ENCODE peak calls at places on chromosomes 16 and 17, in four cellular contexts. One of them, this sample, is unnamed.

GRCh38 chr17:50470451-50470850 is 1.8 kb upstream of the CHAD start:
- DNase-seq in upper lobe of right lung: no peak
- DNase-seq in osteocyte: no peak
- DNase-seq in psoas muscle: no peak
- DNase-seq in this sample: no peak

GRCh38 chr16:14475370-14476139 is 154.5 kb downstream of the PARN start:
- DNase-seq in osteocyte: no peak
- DNase-seq in psoas muscle: no peak
- DNase-seq in upper lobe of right lung: no peak
- DNase-seq in this sample: no peak

GRCh38 chr16:89188064-89188441 is 12.3 kb downstream of the SLC22A31 start:
- DNase-seq in upper lobe of right lung: no peak
- DNase-seq in psoas muscle: no peak
- DNase-seq in osteocyte: no peak
- DNase-seq in this sample: peak

GRCh38 chr17:32909787-32910369 is 18.1 kb upstream of the TMEM98 start:
- DNase-seq in psoas muscle: peak
- DNase-seq in upper lobe of right lung: no peak
- DNase-seq in osteocyte: no peak
- DNase-seq in this sample: peak

GRCh38 chr16:52568495-52568894 is 21.6 kb upstream of the TOX3 start:
- DNase-seq in osteocyte: no peak
- DNase-seq in psoas muscle: no peak
- DNase-seq in upper lobe of right lung: no peak
- DNase-seq in this sample: no peak

GRCh38 chr16:5642034-5642433 is 544.4 kb upstream of the EEF2KMT start:
- DNase-seq in osteocyte: no peak
- DNase-seq in upper lobe of right lung: no peak
- DNase-seq in psoas muscle: no peak
- DNase-seq in this sample: no peak

GRCh38 chr16:85515319-85515745 is 97.8 kb upstream of the GSE1 start:
- DNase-seq in upper lobe of right lung: no peak
- DNase-seq in psoas muscle: no peak
- DNase-seq in osteocyte: no peak
- DNase-seq in this sample: no peak

GRCh38 chr17:7685533-7686220 is 1.6 kb downstream of the TP53 start:
- DNase-seq in upper lobe of right lung: peak
- DNase-seq in psoas muscle: peak
- DNase-seq in osteocyte: peak
- DNase-seq in this sample: peak

GRCh38 chr17:206941-207560 is 25.6 kb upstream of the DOC2B start:
- DNase-seq in psoas muscle: no peak
- DNase-seq in upper lobe of right lung: no peak
- DNase-seq in osteocyte: no peak
- DNase-seq in this sample: no peak

GRCh38 chr17:47905221-47905733 is 9.2 kb downstream of the SP2 start:
- DNase-seq in upper lobe of right lung: no peak
- DNase-seq in osteocyte: no peak
- DNase-seq in psoas muscle: peak
- DNase-seq in this sample: no peak

GRCh38 chr17:42706732-42707131 is 24.4 kb downstream of the CNTNAP1 start:
- DNase-seq in psoas muscle: no peak
- DNase-seq in osteocyte: no peak
- DNase-seq in upper lobe of right lung: no peak
- DNase-seq in this sample: no peak

GRCh38 chr16:83722501-83723183 is 85.1 kb upstream of the HSBP1 start:
- DNase-seq in osteocyte: no peak
- DNase-seq in upper lobe of right lung: no peak
- DNase-seq in psoas muscle: peak
- DNase-seq in this sample: no peak

GRCh38 chr17:74712756-74713155 is at the start of gene CD300LF:
- DNase-seq in osteocyte: no peak
- DNase-seq in upper lobe of right lung: peak
- DNase-seq in psoas muscle: peak
- DNase-seq in this sample: no peak

GRCh38 chr17:39926588-39927100 is 757 bp downstream of the ORMDL3 start:
- DNase-seq in psoas muscle: no peak
- DNase-seq in osteocyte: no peak
- DNase-seq in upper lobe of right lung: peak
- DNase-seq in this sample: peak

GRCh38 chr16:22092143-22092933 is at the start of gene VWA3A:
- DNase-seq in psoas muscle: no peak
- DNase-seq in osteocyte: no peak
- DNase-seq in upper lobe of right lung: no peak
- DNase-seq in this sample: peak

GRCh38 chr17:43591750-43592562 is 45.8 kb upstream of the ETV4 start:
- DNase-seq in psoas muscle: peak
- DNase-seq in osteocyte: no peak
- DNase-seq in upper lobe of right lung: no peak
- DNase-seq in this sample: no peak

GRCh38 chr16:84578538-84579126 is 39.2 kb downstream of the COTL1 start:
- DNase-seq in psoas muscle: no peak
- DNase-seq in upper lobe of right lung: no peak
- DNase-seq in osteocyte: no peak
- DNase-seq in this sample: no peak

GRCh38 chr17:67078292-67078691 is 33.9 kb downstream of the CACNG1 start:
- DNase-seq in osteocyte: no peak
- DNase-seq in upper lobe of right lung: no peak
- DNase-seq in psoas muscle: no peak
- DNase-seq in this sample: no peak
- TF ChIP-seq CTCF in osteocyte: no peak
- TF ChIP-seq CTCF in upper lobe of right lung: no peak
- TF ChIP-seq CTCF in psoas muscle: no peak
- TF ChIP-seq CTCF in this sample: no peak

GRCh38 chr17:11986939-11987329 is 10.3 kb downstream of the ZNF18 start:
- DNase-seq in osteocyte: no peak
- DNase-seq in upper lobe of right lung: no peak
- DNase-seq in psoas muscle: no peak
- DNase-seq in this sample: no peak
- TF ChIP-seq CTCF in osteocyte: peak
- TF ChIP-seq CTCF in upper lobe of right lung: peak
- TF ChIP-seq CTCF in psoas muscle: peak
- TF ChIP-seq CTCF in this sample: peak

DNA sequence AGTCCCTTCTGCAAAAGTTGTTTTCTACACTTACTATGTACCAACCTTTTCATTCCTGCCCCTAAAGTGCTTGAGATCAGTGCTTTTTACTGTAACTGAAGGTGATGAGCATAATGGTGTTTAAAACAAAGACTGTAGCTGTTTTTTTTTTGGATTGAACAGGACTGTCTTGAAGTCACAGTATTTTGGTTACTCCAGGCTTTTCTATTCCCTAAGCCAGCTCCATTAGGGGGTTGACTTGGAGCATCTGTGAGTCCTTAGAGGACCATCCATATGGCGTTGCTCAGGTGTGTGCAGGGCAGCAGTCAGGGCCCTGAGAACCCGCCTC is 29.0 kb upstream of the LGALS9 start:
- DNase-seq in osteocyte: no peak
- DNase-seq in psoas muscle: no peak
- DNase-seq in upper lobe of right lung: no peak
- DNase-seq in this sample: no peak
- TF ChIP-seq CTCF in osteocyte: peak
- TF ChIP-seq CTCF in psoas muscle: no peak
- TF ChIP-seq CTCF in upper lobe of right lung: no peak
- TF ChIP-seq CTCF in this sample: no peak

GRCh38 chr17:36870618-36871002 is 66.7 kb upstream of the LHX1 start:
- DNase-seq in upper lobe of right lung: no peak
- DNase-seq in psoas muscle: no peak
- DNase-seq in osteocyte: no peak
- DNase-seq in this sample: no peak
- TF ChIP-seq CTCF in upper lobe of right lung: no peak
- TF ChIP-seq CTCF in psoas muscle: no peak
- TF ChIP-seq CTCF in osteocyte: no peak
- TF ChIP-seq CTCF in this sample: no peak

GRCh38 chr16:87542531-87543102 is 49.8 kb upstream of the ZCCHC14 start:
- DNase-seq in psoas muscle: no peak
- DNase-seq in osteocyte: no peak
- DNase-seq in upper lobe of right lung: no peak
- DNase-seq in this sample: no peak

GRCh38 chr16:87540072-87540976 is 47.5 kb upstream of the ZCCHC14 start:
- DNase-seq in psoas muscle: no peak
- DNase-seq in upper lobe of right lung: no peak
- DNase-seq in osteocyte: no peak
- DNase-seq in this sample: no peak

GRCh38 chr16:87541882-87542234 is 49.0 kb upstream of the ZCCHC14 start:
- DNase-seq in psoas muscle: no peak
- DNase-seq in upper lobe of right lung: no peak
- DNase-seq in osteocyte: no peak
- DNase-seq in this sample: no peak

GRCh38 chr16:87541004-87541881 is 48.4 kb upstream of the ZCCHC14 start:
- DNase-seq in upper lobe of right lung: no peak
- DNase-seq in osteocyte: no peak
- DNase-seq in psoas muscle: no peak
- DNase-seq in this sample: no peak

DNA sequence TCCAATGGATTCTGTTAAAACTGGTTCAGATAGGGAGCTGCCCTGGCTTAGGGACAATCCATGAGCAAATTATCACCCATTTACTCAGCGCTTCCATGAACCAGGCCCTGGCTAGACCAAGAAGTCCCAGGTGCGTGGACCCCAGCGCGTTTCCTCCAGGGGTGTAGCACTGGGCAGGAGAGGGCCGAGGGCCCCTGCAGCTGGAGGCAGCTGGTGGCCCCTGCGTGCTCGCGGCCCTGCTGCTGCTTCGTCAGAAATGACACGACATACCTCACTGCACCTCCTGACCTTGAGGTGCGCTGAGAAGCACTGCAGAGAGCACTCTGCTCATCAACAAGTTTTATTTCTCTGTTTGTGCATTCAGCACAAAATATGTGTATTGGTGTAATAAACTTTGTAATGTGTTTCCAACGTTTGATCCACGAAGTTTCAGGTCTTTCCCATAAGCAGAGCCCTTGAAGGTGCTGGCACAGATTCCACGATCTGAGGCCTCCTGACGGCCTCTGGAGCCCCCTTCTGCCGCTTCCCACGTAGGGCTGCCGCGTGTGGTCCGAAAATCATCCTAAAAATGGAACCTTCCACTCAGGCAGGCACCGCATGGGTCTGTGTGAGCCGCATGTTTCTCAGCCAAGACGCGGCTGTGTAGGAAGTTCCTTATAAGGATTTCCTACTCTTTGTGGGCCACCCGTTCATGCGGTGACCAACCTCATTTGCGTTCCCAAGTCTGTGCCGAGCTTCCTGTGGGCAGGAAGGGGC is 50.8 kb upstream of the ZCCHC14 start:
- DNase-seq in upper lobe of right lung: no peak
- DNase-seq in osteocyte: no peak
- DNase-seq in psoas muscle: peak
- DNase-seq in this sample: no peak
- TF ChIP-seq CTCF in upper lobe of right lung: no peak
- TF ChIP-seq CTCF in osteocyte: no peak
- TF ChIP-seq CTCF in psoas muscle: no peak
- TF ChIP-seq CTCF in this sample: no peak

DNA sequence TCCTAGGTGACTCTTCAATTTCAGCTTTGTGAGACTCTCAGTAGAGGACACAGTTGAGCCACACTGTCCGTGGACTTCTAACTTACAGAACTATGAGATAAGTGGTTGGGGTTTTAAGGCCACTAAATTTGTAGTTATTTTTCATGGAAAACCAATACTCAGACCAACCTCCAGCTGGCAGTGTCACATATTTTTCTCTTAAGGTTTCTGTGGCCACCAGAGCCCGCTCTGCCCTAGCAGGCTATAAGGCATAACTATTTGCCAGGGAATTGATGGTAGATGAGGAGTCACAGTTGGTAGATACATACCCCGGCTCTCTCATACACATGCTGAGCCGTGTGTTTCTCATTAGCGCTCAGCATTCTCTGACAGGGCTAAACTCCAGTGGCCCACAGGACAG is 336.8 kb upstream of the MON1B start:
- DNase-seq in psoas muscle: no peak
- DNase-seq in osteocyte: no peak
- DNase-seq in upper lobe of right lung: no peak
- DNase-seq in this sample: no peak
- TF ChIP-seq CTCF in psoas muscle: no peak
- TF ChIP-seq CTCF in osteocyte: no peak
- TF ChIP-seq CTCF in upper lobe of right lung: no peak
- TF ChIP-seq CTCF in this sample: no peak

DNA sequence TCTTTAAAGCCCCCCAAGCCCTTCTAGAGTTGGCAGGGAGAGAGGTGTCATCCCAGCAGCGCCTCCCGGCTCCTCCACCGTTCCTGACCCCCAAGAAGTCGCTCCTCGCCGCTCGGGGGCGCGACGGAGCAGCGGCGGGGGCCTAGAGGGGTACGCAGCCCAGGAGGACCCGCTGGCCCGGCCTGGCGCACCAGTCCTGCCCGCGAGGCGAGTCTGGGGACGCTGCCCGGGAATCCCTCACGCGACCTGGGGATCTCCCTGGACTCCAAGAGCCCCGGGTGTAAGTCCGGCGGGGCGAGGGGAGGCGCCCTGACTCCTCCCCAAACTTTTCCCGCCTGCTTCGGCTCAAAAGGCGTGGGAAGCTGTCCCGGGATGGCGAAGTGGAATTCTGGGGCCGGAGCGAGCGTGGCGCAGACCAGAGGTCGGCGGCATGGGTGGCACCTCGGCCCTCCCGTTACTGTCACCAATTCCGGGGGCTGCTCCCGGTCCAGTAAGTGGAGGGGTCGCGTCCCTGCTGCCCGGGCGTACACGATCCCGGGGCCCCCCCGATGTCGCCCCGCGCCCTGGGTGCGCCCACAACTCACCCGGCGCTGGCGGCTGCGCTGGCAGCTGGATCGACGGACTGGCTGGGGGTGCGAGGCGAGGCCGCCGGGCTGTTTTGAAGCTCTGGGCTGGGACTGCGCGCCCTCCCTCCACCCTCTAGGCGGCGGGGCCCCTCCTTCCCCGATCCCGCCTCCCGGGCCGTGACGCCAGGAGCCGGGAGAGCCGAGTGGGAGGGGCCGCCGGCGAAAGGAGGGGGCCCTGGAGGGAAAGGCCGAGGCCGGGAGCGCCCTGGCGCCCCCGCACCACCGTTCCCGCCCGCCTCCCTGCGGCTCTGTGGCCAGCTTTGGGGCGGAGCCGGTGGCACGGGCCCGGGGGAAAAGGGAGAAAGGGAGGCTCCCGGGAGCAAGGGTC is at the start of gene EMP2:
- DNase-seq in upper lobe of right lung: peak
- DNase-seq in osteocyte: no peak
- DNase-seq in psoas muscle: peak
- DNase-seq in this sample: peak
- TF ChIP-seq CTCF in upper lobe of right lung: peak
- TF ChIP-seq CTCF in osteocyte: peak
- TF ChIP-seq CTCF in psoas muscle: peak
- TF ChIP-seq CTCF in this sample: peak

GRCh38 chr17:80859004-80859941 is 132.4 kb upstream of the CHMP6 start:
- DNase-seq in osteocyte: no peak
- DNase-seq in psoas muscle: peak
- DNase-seq in upper lobe of right lung: no peak
- DNase-seq in this sample: no peak
- TF ChIP-seq CTCF in osteocyte: peak
- TF ChIP-seq CTCF in psoas muscle: no peak
- TF ChIP-seq CTCF in upper lobe of right lung: peak
- TF ChIP-seq CTCF in this sample: no peak

GRCh38 chr17:79974786-79975497 is 60.7 kb downstream of the TBC1D16 start:
- DNase-seq in osteocyte: no peak
- DNase-seq in upper lobe of right lung: peak
- DNase-seq in psoas muscle: no peak
- DNase-seq in this sample: peak
- TF ChIP-seq CTCF in osteocyte: peak
- TF ChIP-seq CTCF in upper lobe of right lung: peak
- TF ChIP-seq CTCF in psoas muscle: peak
- TF ChIP-seq CTCF in this sample: peak

This sample was measured in endothelial cell.